ENCODE peak calls at places on chromosome 11, in six cellular contexts. One of them, this sample, is unnamed.

GRCh38 chr11:117535870-117536411 is 208.3 kb downstream of the CEP164 start:
- DNase-seq in right lobe of liver: no peak
- DNase-seq in esophagus squamous epithelium: no peak
- DNase-seq in K562: no peak
- DNase-seq in endothelial cell of umbilical vein: no peak
- DNase-seq in Peyer's patch: no peak
- DNase-seq in this sample: no peak

GRCh38 chr11:13386567-13386966 is 76.5 kb downstream of the BTBD10 start:
- DNase-seq in right lobe of liver: no peak
- DNase-seq in esophagus squamous epithelium: no peak
- DNase-seq in K562: no peak
- DNase-seq in endothelial cell of umbilical vein: no peak
- DNase-seq in Peyer's patch: peak; percentile 73
- DNase-seq in this sample: no peak

GRCh38 chr11:64048042-64048854 is 12.5 kb downstream of the FLRT1 start:
- DNase-seq in right lobe of liver: no peak
- DNase-seq in esophagus squamous epithelium: no peak
- DNase-seq in K562: no peak
- DNase-seq in endothelial cell of umbilical vein: no peak
- DNase-seq in Peyer's patch: no peak
- DNase-seq in this sample: no peak

GRCh38 chr11:11347583-11347982 is 5.5 kb downstream of the CSNK2A3 start:
- DNase-seq in right lobe of liver: no peak
- DNase-seq in esophagus squamous epithelium: no peak
- DNase-seq in K562: no peak
- DNase-seq in endothelial cell of umbilical vein: no peak
- DNase-seq in Peyer's patch: no peak
- DNase-seq in this sample: no peak

GRCh38 chr11:1868636-1869291 is 15.9 kb downstream of the LSP1 start:
- DNase-seq in right lobe of liver: peak; percentile 32
- DNase-seq in esophagus squamous epithelium: no peak
- DNase-seq in K562: no peak
- DNase-seq in endothelial cell of umbilical vein: no peak
- DNase-seq in Peyer's patch: no peak
- DNase-seq in this sample: no peak

GRCh38 chr11:73632996-73633395 is 13.4 kb upstream of the PLEKHB1 start:
- DNase-seq in right lobe of liver: no peak
- DNase-seq in esophagus squamous epithelium: no peak
- DNase-seq in K562: no peak
- DNase-seq in endothelial cell of umbilical vein: no peak
- DNase-seq in Peyer's patch: no peak
- DNase-seq in this sample: no peak

GRCh38 chr11:59062602-59063529 is 23.2 kb upstream of the GLYATL1B start:
- DNase-seq in right lobe of liver: no peak
- DNase-seq in esophagus squamous epithelium: no peak
- DNase-seq in K562: no peak
- DNase-seq in endothelial cell of umbilical vein: no peak
- DNase-seq in Peyer's patch: no peak
- DNase-seq in this sample: no peak

GRCh38 chr11:1085440-1086170 is 10.9 kb downstream of the MUC2 start:
- DNase-seq in right lobe of liver: peak; percentile 49
- DNase-seq in esophagus squamous epithelium: no peak
- DNase-seq in K562: no peak
- DNase-seq in endothelial cell of umbilical vein: no peak
- DNase-seq in Peyer's patch: no peak
- DNase-seq in this sample: no peak

GRCh38 chr11:7600205-7600775 is 73.0 kb downstream of the CYB5R2 start:
- DNase-seq in right lobe of liver: peak; percentile 64
- DNase-seq in esophagus squamous epithelium: no peak
- DNase-seq in K562: no peak
- DNase-seq in endothelial cell of umbilical vein: peak; percentile 92
- DNase-seq in Peyer's patch: peak; percentile 56
- DNase-seq in this sample: no peak

GRCh38 chr11:75792997-75793800 is 21.8 kb upstream of the UVRAG start:
- DNase-seq in right lobe of liver: peak; percentile 90
- DNase-seq in esophagus squamous epithelium: no peak
- DNase-seq in K562: no peak
- DNase-seq in endothelial cell of umbilical vein: no peak
- DNase-seq in Peyer's patch: no peak
- DNase-seq in this sample: no peak

GRCh38 chr11:6812391-6813005 is 13.0 kb upstream of the OR6A2 start:
- DNase-seq in right lobe of liver: no peak
- DNase-seq in esophagus squamous epithelium: no peak
- DNase-seq in K562: peak; percentile 63
- DNase-seq in endothelial cell of umbilical vein: peak; percentile 48
- DNase-seq in Peyer's patch: peak; percentile 66
- DNase-seq in this sample: no peak

GRCh38 chr11:98531576-98531975 is 489.2 kb upstream of the CNTN5 start:
- DNase-seq in right lobe of liver: no peak
- DNase-seq in esophagus squamous epithelium: no peak
- DNase-seq in K562: no peak
- DNase-seq in endothelial cell of umbilical vein: no peak
- DNase-seq in Peyer's patch: no peak
- DNase-seq in this sample: no peak

GRCh38 chr11:118214210-118214914 is 10.4 kb downstream of the JAML start:
- DNase-seq in right lobe of liver: no peak
- DNase-seq in esophagus squamous epithelium: no peak
- DNase-seq in K562: no peak
- DNase-seq in endothelial cell of umbilical vein: no peak
- DNase-seq in Peyer's patch: no peak
- DNase-seq in this sample: no peak

GRCh38 chr11:131486100-131486499 is 115.7 kb downstream of the NTM start:
- DNase-seq in right lobe of liver: no peak
- DNase-seq in esophagus squamous epithelium: no peak
- DNase-seq in K562: no peak
- DNase-seq in endothelial cell of umbilical vein: no peak
- DNase-seq in Peyer's patch: no peak
- DNase-seq in this sample: no peak

GRCh38 chr11:25910090-25910489 is 421.8 kb upstream of the ANO3 start:
- DNase-seq in right lobe of liver: no peak
- DNase-seq in esophagus squamous epithelium: no peak
- DNase-seq in K562: no peak
- DNase-seq in endothelial cell of umbilical vein: peak; percentile 27
- DNase-seq in Peyer's patch: no peak
- DNase-seq in this sample: no peak

GRCh38 chr11:72615329-72615728 is 58.9 kb downstream of the PDE2A start:
- DNase-seq in right lobe of liver: no peak
- DNase-seq in esophagus squamous epithelium: no peak
- DNase-seq in K562: no peak
- DNase-seq in endothelial cell of umbilical vein: no peak
- DNase-seq in Peyer's patch: no peak
- DNase-seq in this sample: no peak

GRCh38 chr11:132674161-132674560 is 858.1 kb downstream of the OPCML start:
- DNase-seq in right lobe of liver: no peak
- DNase-seq in esophagus squamous epithelium: no peak
- DNase-seq in K562: no peak
- DNase-seq in endothelial cell of umbilical vein: peak; percentile 53
- DNase-seq in Peyer's patch: no peak
- DNase-seq in this sample: no peak

GRCh38 chr11:130601141-130601540 is 152.7 kb downstream of the ADAMTS15 start:
- DNase-seq in right lobe of liver: no peak
- DNase-seq in esophagus squamous epithelium: no peak
- DNase-seq in K562: no peak
- DNase-seq in endothelial cell of umbilical vein: no peak
- DNase-seq in Peyer's patch: peak; percentile 79
- DNase-seq in this sample: peak; percentile 95

GRCh38 chr11:83249972-83250593 is 36.1 kb downstream of the CCDC90B start:
- DNase-seq in right lobe of liver: no peak
- DNase-seq in esophagus squamous epithelium: no peak
- DNase-seq in K562: peak; percentile 47
- DNase-seq in endothelial cell of umbilical vein: peak; percentile 46
- DNase-seq in Peyer's patch: no peak
- DNase-seq in this sample: no peak

DNA sequence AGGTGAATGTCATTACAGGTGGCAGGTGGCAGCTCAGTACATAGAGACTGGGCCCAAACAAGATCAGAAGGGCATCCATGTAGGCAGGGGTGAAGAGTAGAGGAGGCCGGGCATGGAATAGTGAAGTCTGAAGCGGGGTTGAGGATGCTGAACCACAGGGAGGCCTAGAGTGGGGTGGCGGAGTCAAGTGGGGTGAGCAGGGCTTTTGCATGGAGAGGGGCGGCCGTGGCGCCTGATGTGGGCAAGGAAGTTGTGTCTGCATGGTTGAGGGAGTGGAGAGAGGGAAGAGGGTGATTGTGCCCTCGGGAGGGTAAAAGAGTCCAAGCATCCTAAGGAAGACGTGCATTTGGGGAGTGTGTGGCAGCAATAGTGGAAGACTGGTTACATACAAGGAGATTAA is 14.4 kb downstream of the DDB2 start:
- DNase-seq in right lobe of liver: no peak
- DNase-seq in esophagus squamous epithelium: no peak
- DNase-seq in K562: peak; percentile 8
- DNase-seq in endothelial cell of umbilical vein: no peak
- DNase-seq in Peyer's patch: no peak
- DNase-seq in this sample: no peak
- H3K36me3 ChIP-seq in right lobe of liver: no peaks in the 10 kb centered on the region
- H3K36me3 ChIP-seq in esophagus squamous epithelium: peaks cover 3% of the 10 kb centered on the region
- H3K36me3 ChIP-seq in K562: no peaks in the 10 kb centered on the region
- H3K36me3 ChIP-seq in endothelial cell of umbilical vein: peaks cover 10% of the 10 kb centered on the region
- H3K36me3 ChIP-seq in Peyer's patch: peaks cover 11% of the 10 kb centered on the region
- H3K36me3 ChIP-seq in this sample: peaks cover 90% of the 10 kb centered on the region

DNA sequence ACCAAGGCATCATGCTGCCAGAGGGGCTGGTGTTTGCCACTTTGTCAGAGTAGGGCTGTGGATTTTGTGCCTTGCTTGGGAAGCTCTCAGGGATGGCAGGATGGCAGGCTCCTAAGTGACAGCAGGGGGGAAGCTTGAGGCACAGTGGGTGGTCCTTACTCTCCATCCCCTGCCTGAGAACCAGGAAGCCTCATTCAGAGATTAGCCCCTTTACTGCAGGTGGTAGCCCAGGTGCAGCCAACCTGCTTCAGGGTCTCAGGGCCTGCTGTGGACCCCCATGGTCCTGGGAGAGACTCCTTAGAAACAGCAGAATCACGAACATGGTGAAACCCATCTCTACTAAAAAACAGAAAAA is 8.9 kb upstream of the ST3GAL4 start:
- DNase-seq in right lobe of liver: peak; percentile 40
- DNase-seq in esophagus squamous epithelium: no peak
- DNase-seq in K562: no peak
- DNase-seq in endothelial cell of umbilical vein: no peak
- DNase-seq in Peyer's patch: no peak
- DNase-seq in this sample: no peak
- TF ChIP-seq POLR2A in right lobe of liver: no peak
- TF ChIP-seq POLR2A in esophagus squamous epithelium: no peak
- TF ChIP-seq POLR2A in K562: peak; percentile 3
- TF ChIP-seq POLR2A in endothelial cell of umbilical vein: peak; percentile 18
- TF ChIP-seq POLR2A in Peyer's patch: no peak
- TF ChIP-seq POLR2A in this sample: no peak

DNA sequence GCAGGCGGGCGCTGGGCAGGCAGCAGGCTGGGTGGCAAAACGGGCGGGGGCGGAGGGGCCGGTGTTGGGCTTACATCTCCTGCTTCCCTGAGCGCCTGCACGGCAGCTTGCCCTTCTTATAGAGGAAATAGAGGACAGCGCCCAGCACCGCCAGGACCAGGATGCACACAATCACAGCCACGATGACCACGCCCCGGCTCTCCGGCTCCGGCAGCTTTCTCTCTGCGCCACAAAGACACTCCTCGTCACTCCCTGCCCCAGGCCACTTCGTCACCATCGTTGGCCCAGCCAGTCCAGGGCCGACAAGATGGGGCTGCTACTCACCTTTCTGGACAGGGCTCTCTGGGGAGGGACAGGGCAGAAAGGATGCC is 6.3 kb downstream of the MCAM start:
- DNase-seq in right lobe of liver: no peak
- DNase-seq in esophagus squamous epithelium: no peak
- DNase-seq in K562: no peak
- DNase-seq in endothelial cell of umbilical vein: no peak
- DNase-seq in Peyer's patch: no peak
- DNase-seq in this sample: no peak
- H3K36me3 ChIP-seq in right lobe of liver: no peaks in the 10 kb centered on the region
- H3K36me3 ChIP-seq in esophagus squamous epithelium: no peaks in the 10 kb centered on the region
- H3K36me3 ChIP-seq in K562: peaks cover 82% of the 10 kb centered on the region
- H3K36me3 ChIP-seq in endothelial cell of umbilical vein: peaks cover 59% of the 10 kb centered on the region
- H3K36me3 ChIP-seq in Peyer's patch: peaks cover 21% of the 10 kb centered on the region
- H3K36me3 ChIP-seq in this sample: peaks cover 38% of the 10 kb centered on the region

DNA sequence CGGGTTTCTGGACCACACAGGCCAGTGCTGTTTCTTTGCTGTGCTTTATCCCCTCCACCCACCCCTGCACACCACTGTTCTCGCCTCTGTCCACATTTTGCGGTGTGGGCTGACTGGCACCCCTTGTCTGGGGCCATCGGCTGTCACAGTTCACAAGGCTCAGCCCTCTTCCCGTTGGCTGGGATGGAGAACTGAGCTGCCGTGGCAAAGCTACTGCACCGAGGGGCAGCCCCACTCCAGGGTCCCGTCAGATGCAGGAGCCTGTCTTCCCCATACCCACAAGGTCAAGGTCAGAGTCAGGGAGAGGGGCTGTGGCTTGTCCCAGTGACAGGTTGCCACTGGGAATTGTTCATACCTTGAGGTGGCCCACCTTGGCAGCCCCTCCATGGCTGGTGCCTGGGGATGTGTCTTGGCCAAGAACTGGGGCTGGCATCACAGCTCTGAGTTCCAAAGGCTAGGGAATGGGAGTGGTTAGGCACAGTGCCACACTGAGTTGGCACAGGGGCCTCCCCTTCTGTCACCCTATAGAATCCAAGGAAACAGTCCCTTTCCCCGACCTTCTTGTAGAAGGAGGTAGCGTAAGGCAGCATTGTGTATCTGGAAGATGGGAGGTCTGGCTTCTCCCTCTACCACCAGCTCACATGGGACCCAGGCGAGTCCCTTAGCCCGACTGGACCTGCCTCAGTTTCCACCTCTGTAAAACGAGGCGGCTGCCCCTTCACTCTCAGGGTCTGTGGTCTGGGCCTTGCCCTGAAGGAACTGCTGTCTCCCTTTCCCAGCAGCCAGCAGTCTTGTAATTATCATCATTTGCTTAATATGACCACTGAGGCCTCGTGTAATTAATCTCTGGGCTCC is 3.4 kb downstream of the GRK2 start:
- DNase-seq in right lobe of liver: peak; percentile 55
- DNase-seq in esophagus squamous epithelium: no peak
- DNase-seq in K562: no peak
- DNase-seq in endothelial cell of umbilical vein: peak; percentile 24
- DNase-seq in Peyer's patch: peak; percentile 79
- DNase-seq in this sample: no peak
- TF ChIP-seq POLR2A in right lobe of liver: peak; percentile 32
- TF ChIP-seq POLR2A in esophagus squamous epithelium: peak; percentile 10
- TF ChIP-seq POLR2A in K562: no peak
- TF ChIP-seq POLR2A in endothelial cell of umbilical vein: peak; percentile 56
- TF ChIP-seq POLR2A in Peyer's patch: no peak
- TF ChIP-seq POLR2A in this sample: no peak

GRCh38 chr11:27094062-27094587 is 53.5 kb downstream of the BBOX1 start:
- DNase-seq in right lobe of liver: no peak
- DNase-seq in esophagus squamous epithelium: no peak
- DNase-seq in K562: no peak
- DNase-seq in endothelial cell of umbilical vein: no peak
- DNase-seq in Peyer's patch: no peak
- DNase-seq in this sample: no peak

GRCh38 chr11:27095050-27095449 is 54.4 kb downstream of the BBOX1 start:
- DNase-seq in right lobe of liver: no peak
- DNase-seq in esophagus squamous epithelium: no peak
- DNase-seq in K562: no peak
- DNase-seq in endothelial cell of umbilical vein: no peak
- DNase-seq in Peyer's patch: no peak
- DNase-seq in this sample: no peak

GRCh38 chr11:27100534-27100933 is 59.9 kb downstream of the BBOX1 start:
- DNase-seq in right lobe of liver: no peak
- DNase-seq in esophagus squamous epithelium: no peak
- DNase-seq in K562: no peak
- DNase-seq in endothelial cell of umbilical vein: no peak
- DNase-seq in Peyer's patch: no peak
- DNase-seq in this sample: no peak

GRCh38 chr11:27097538-27097937 is 56.9 kb downstream of the BBOX1 start:
- DNase-seq in right lobe of liver: no peak
- DNase-seq in esophagus squamous epithelium: no peak
- DNase-seq in K562: no peak
- DNase-seq in endothelial cell of umbilical vein: no peak
- DNase-seq in Peyer's patch: no peak
- DNase-seq in this sample: no peak
- H3K36me3 ChIP-seq in right lobe of liver: no peaks in the 10 kb centered on the region
- H3K36me3 ChIP-seq in esophagus squamous epithelium: no peaks in the 10 kb centered on the region
- H3K36me3 ChIP-seq in K562: no peaks in the 10 kb centered on the region
- H3K36me3 ChIP-seq in endothelial cell of umbilical vein: no peaks in the 10 kb centered on the region
- H3K36me3 ChIP-seq in Peyer's patch: no peaks in the 10 kb centered on the region
- H3K36me3 ChIP-seq in this sample: no peaks in the 10 kb centered on the region

This sample was measured in esophagus muscularis mucosa.